ENCODE peak calls at places on chromosomes 13 and 19, in four cellular contexts. E is ovary, K is gastrocnemius medialis, P is Caco-2. N is an unnamed sample.

GRCh38 chr13:58597552-58597951 is 966.0 kb downstream of the PCDH17 start:
- DNase-seq in E (no peak), K (no peak), P (no peak), N (no peak)

GRCh38 chr13:98994080-98994479 is 16.2 kb upstream of the DOCK9 start:
- DNase-seq in E (no peak), K (no peak), P (no peak), N (no peak)

GRCh38 chr13:76828316-76828741 is 57.9 kb downstream of the KCTD12 start:
- DNase-seq in E (no peak), K (no peak), P (no peak), N (no peak)

GRCh38 chr19:12983561-12984142 is 11.6 kb upstream of the NFIX start:
- DNase-seq in E (peak), K (peak), P (peak), N (no peak)

GRCh38 chr13:113599396-113599795 is 14.8 kb downstream of the TFDP1 start:
- DNase-seq in E (no peak), K (peak), P (no peak), N (no peak)

GRCh38 chr19:39130337-39131254 is 5.0 kb downstream of the PAK4 start:
- DNase-seq in E (no peak), K (no peak), P (no peak), N (no peak)

GRCh38 chr19:28706693-28707092 is 506.3 kb downstream of the UQCRFS1 start:
- DNase-seq in E (no peak), K (no peak), P (no peak), N (no peak)

GRCh38 chr13:114015608-114016295 is 41.9 kb upstream of the C13orf46 start:
- DNase-seq in E (no peak), K (peak), P (no peak), N (no peak)

GRCh38 chr13:26499209-26499601 is 58.3 kb upstream of the WASF3 start:
- DNase-seq in E (no peak), K (no peak), P (peak), N (no peak)

GRCh38 chr19:36916991-36917390 is 859 bp downstream of the ZNF568 start:
- DNase-seq in E (no peak), K (no peak), P (no peak), N (no peak)

GRCh38 chr13:98653471-98653985 is 76.6 kb upstream of the STK24 start:
- DNase-seq in E (peak), K (peak), P (peak), N (peak)

GRCh38 chr13:30898721-30899188 is 7.3 kb upstream of the MEDAG start:
- DNase-seq in E (no peak), K (peak), P (no peak), N (peak)

GRCh38 chr13:98252931-98253470 is 75.9 kb upstream of the RNF113B start:
- DNase-seq in E (no peak), K (no peak), P (peak), N (peak)

GRCh38 chr19:5996102-5996501 is 18.2 kb upstream of the RANBP3 start:
- DNase-seq in E (no peak), K (no peak), P (no peak), N (no peak)

GRCh38 chr19:48966541-48967345 is 1.6 kb downstream of the FTL start:
- DNase-seq in E (no peak), K (peak), P (no peak), N (no peak)

GRCh38 chr19:16001481-16002312 is 52.9 kb downstream of the OR10H4 start:
- DNase-seq in E (no peak), K (no peak), P (peak), N (peak)

GRCh38 chr19:46133101-46133627 is 8.7 kb upstream of the IGFL3 start:
- DNase-seq in E (no peak), K (peak), P (peak), N (peak)

GRCh38 chr13:75197803-75198202 is 284.2 kb downstream of the TBC1D4 start:
- DNase-seq in E (no peak), K (no peak), P (no peak), N (no peak)

GRCh38 chr13:77511552-77511951 is 24.0 kb upstream of the SCEL start:
- DNase-seq in E (no peak), K (no peak), P (no peak), N (no peak)

GRCh38 chr19:1252818-1253513 is 4.6 kb downstream of the MIDN start:
- DNase-seq in E (peak), K (peak), P (no peak), N (peak)

GRCh38 chr13:29996316-29996715 is 145.9 kb upstream of the UBL3 start:
- DNase-seq in E (no peak), K (no peak), P (no peak), N (no peak)

GRCh38 chr19:1882089-1882785 is 3.1 kb downstream of the ABHD17A start:
- DNase-seq in E (no peak), K (no peak), P (no peak), N (no peak)

GRCh38 chr19:11659612-11660011 is 62.3 kb downstream of the ZNF627 start:
- DNase-seq in E (no peak), K (no peak), P (peak), N (no peak)

GRCh38 chr13:96091164-96091931 is 1.4 kb downstream of the HS6ST3 start:
- DNase-seq in E (no peak), K (peak), P (peak), N (no peak)

GRCh38 chr19:29988351-29988750 is 46.3 kb downstream of the URI1 start:
- DNase-seq in E (no peak), K (no peak), P (peak), N (no peak)

GRCh38 chr19:6891761-6892385 is 4.5 kb downstream of the ADGRE1 start:
- DNase-seq in E (no peak), K (no peak), P (no peak), N (no peak)

GRCh38 chr19:10292789-10293636 is 3.3 kb downstream of the ICAM5 start:
- DNase-seq in E (no peak), K (no peak), P (no peak), N (no peak)

GRCh38 chr13:87089391-87089790 is 581.8 kb upstream of the SLITRK5 start:
- DNase-seq in E (no peak), K (no peak), P (no peak), N (no peak)

GRCh38 chr19:9934132-9934950 is 2.0 kb downstream of the OLFM2 start:
- DNase-seq in E (peak), K (peak), P (peak), N (no peak)

GRCh38 chr19:58252102-58252685 is 23.5 kb downstream of the ZNF544 start:
- DNase-seq in E (no peak), K (no peak), P (peak), N (no peak)

GRCh38 chr13:100659578-100659977 is 15.0 kb downstream of the TMTC4 start:
- DNase-seq in E (no peak), K (no peak), P (no peak), N (no peak)

GRCh38 chr13:96816874-96817273 is 177.4 kb downstream of the OXGR1 start:
- DNase-seq in E (no peak), K (no peak), P (no peak), N (no peak)

GRCh38 chr13:30809787-30810186 is 74.4 kb downstream of the ALOX5AP start:
- DNase-seq in E (no peak), K (no peak), P (no peak), N (no peak)

GRCh38 chr19:11324079-11324661 is 15.3 kb downstream of the RAB3D start:
- DNase-seq in E (peak), K (peak), P (peak), N (peak)

GRCh38 chr13:28679628-28680027 is 20.7 kb downstream of the POMP start:
- DNase-seq in E (no peak), K (no peak), P (no peak), N (no peak)

GRCh38 chr19:33921165-33921564 is 124.5 kb downstream of the KCTD15 start:
- DNase-seq in E (no peak), K (no peak), P (no peak), N (no peak)

GRCh38 chr19:41265376-41266153 is 1.4 kb downstream of the HNRNPUL1 start:
- DNase-seq in E (peak), K (no peak), P (peak), N (no peak)

GRCh38 chr19:36421749-36422481 is 3.5 kb upstream of the ZFP82 start:
- DNase-seq in E (no peak), K (no peak), P (no peak), N (no peak)

GRCh38 chr13:105144020-105144419 is 1391.4 kb downstream of the EFNB2 start:
- DNase-seq in E (no peak), K (no peak), P (no peak), N (no peak)

GRCh38 chr13:105139048-105139379 is 1396.4 kb downstream of the EFNB2 start:
- DNase-seq in E (no peak), K (no peak), P (no peak), N (no peak)

GRCh38 chr13:105142556-105142955 is 1392.9 kb downstream of the EFNB2 start:
- DNase-seq in E (no peak), K (no peak), P (no peak), N (no peak)

GRCh38 chr13:105135852-105136251 is 1399.6 kb downstream of the EFNB2 start:
- DNase-seq in E (no peak), K (no peak), P (no peak), N (no peak)

GRCh38 chr13:105139380-105140285 is 1395.8 kb downstream of the EFNB2 start:
- DNase-seq in E (no peak), K (peak), P (peak), N (no peak)
- H3K4me3 ChIP-seq in E (no peak), K (peak), P (peak), N (peak)

DNA sequence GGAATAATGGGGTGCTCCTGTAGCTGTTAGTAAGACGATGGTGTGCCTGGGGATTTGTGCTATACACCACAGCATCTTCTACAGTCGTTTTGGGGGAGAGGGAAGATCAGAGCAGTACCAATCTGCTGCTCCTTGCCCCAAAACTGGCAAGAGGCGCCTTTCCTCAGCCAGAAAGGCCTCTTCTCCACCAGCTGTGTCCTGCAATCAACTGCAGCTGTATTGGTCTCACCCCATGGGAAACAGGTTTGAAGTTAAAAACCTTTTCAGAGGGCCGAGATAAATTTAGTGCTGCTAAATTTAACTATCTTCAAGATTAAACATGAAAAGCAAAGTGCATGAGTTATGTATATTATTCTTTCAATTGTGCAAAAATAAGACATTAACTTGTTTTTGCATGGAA is 1.2 kb upstream of the RNASEH2B start:
- DNase-seq in E (no peak), K (no peak), P (no peak), N (no peak)
- H3K4me3 ChIP-seq in E (no peak), K (no peak), P (no peak), N (no peak)

DNA sequence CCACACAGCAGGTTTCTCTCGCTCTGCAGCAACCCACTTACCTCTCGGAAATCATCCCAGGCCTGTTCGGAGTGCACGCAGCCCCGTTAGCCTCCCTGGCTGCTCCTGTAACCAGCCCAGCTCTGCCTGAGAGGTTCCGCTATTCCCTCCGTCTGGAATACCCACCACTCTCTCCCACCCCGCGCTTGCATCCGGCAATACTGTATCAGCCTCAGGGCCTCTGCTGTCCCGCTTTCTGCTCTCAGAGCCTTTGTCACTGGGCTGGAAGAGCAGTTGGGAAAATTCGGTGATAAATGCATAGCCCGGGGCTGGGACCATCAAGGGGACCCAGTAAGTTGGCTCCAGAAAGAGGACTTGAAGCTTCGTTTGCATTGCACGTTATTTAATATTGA is 759 bp upstream of the TLE6 start:
- DNase-seq in E (no peak), K (no peak), P (no peak), N (no peak)
- H3K4me3 ChIP-seq in E (peak), K (peak), P (peak), N (peak)

DNA sequence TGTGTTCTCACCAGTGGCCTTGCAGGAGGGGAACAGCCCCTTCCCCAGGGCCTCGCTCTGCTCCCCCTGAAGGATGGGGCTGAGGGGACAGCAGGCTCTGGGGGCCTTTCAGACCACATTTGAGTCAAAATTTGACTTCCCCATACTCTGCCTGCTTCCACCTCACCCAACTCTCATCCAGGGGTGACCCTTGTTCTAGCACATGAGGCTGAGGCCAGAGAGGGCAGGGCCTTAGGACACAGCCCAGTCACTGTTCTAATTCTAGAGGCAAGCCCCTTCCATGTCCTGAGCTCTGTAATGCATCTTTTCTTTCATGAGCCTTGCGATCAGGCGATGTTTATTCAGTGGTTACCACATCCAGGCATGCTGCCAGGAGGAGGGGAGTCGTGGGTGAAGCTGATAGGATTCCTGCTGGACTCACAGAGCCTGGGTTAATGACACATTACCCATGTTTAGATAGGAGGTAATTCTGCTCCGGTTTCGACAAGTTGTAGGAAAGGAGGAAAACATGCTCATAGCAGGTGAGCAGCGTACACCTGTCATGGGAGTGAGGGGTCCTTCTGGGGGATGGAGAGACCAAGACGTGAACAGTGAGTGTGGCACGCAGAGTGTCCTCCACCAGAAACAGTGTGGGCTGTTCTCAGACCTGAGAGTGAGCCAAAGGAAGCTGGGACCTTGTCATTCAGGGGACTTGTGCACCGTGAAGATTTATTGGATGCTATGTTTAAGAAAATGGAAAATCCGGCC is 9.3 kb downstream of the RPS9 start:
- DNase-seq in E (peak), K (peak), P (peak), N (peak)
- H3K4me3 ChIP-seq in E (no peak), K (no peak), P (no peak), N (no peak)

DNA sequence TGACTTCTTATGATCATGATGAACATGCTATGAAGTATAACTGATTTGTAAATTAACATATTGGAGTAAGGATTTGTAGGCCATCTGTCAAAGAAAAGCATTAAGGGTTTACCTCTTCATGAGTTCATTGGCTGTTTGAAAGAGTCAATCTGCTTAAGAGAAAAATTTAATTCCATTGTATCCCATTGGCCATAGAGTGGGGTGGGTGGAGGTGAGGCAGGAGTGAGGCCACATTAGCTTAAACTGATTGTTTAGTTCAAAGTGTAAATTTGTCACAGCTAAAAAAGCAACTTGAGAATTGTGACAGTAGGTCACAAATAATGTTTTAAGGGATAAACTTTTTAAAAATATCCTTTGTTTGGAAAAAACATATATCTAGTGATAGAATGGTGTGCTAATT is 11.4 kb downstream of the GPR180 start:
- DNase-seq in E (no peak), K (no peak), P (no peak), N (no peak)
- H3K4me3 ChIP-seq in E (no peak), K (no peak), P (no peak), N (no peak)

N was measured in AG04449.